ENCODE peak calls at places on chromosomes 5 and 9, in seven cellular contexts. C is NB4, I is adrenal gland, T is esophagus squamous epithelium, D is GM12891, H is lower leg skin, X is sigmoid colon. K is an unnamed sample.

GRCh38 chr5:87732875-87733768 is 320.4 kb upstream of the CCNH start:
- DNase-seq in C (no peak), I (no peak), T (no peak), D (no peak), H (no peak), X (no peak), K (no peak)

GRCh38 chr5:43396762-43397304 is 15.4 kb downstream of the CCL28 start:
- DNase-seq in C (no peak), I (peak), T (no peak), D (peak), H (peak), X (peak), K (no peak)

GRCh38 chr9:129175825-129176633 is 2.0 kb downstream of the IER5L start:
- DNase-seq in C (peak), I (peak), T (no peak), D (peak), H (peak), X (peak), K (peak)

GRCh38 chr9:96116275-96117051 is 185.5 kb downstream of the HSD17B3 start:
- DNase-seq in C (no peak), I (no peak), T (no peak), D (no peak), H (peak), X (peak), K (no peak)

GRCh38 chr5:80072103-80073073 is 37.2 kb downstream of the THBS4 start:
- DNase-seq in C (peak), I (no peak), T (no peak), D (no peak), H (no peak), X (no peak), K (peak)

GRCh38 chr9:110942522-110942921 is 95.7 kb downstream of the LPAR1 start:
- DNase-seq in C (no peak), I (no peak), T (no peak), D (no peak), H (no peak), X (no peak), K (no peak)

GRCh38 chr5:171776747-171777419 is 8.7 kb upstream of the SMIM23 start:
- DNase-seq in C (no peak), I (no peak), T (no peak), D (no peak), H (no peak), X (no peak), K (no peak)

GRCh38 chr5:55226934-55227737 is at the start of gene MCIDAS:
- DNase-seq in C (peak), I (no peak), T (no peak), D (peak), H (no peak), X (no peak), K (peak)

GRCh38 chr9:16039103-16039987 is 486.5 kb downstream of the CCDC171 start:
- DNase-seq in C (peak), I (peak), T (no peak), D (no peak), H (no peak), X (peak), K (no peak)

GRCh38 chr9:131670247-131670681 is 69.6 kb downstream of the RAPGEF1 start:
- DNase-seq in C (no peak), I (peak), T (no peak), D (no peak), H (no peak), X (peak), K (no peak)

GRCh38 chr5:134007581-134008256 is 2.9 kb upstream of the VDAC1 start:
- DNase-seq in C (no peak), I (no peak), T (no peak), D (no peak), H (no peak), X (no peak), K (peak)

GRCh38 chr9:87546704-87547103 is 49.0 kb downstream of the DAPK1 start:
- DNase-seq in C (no peak), I (peak), T (no peak), D (no peak), H (no peak), X (no peak), K (no peak)

GRCh38 chr9:37953775-37954437 is 50.0 kb upstream of the SLC25A51 start:
- DNase-seq in C (peak), I (peak), T (no peak), D (peak), H (no peak), X (no peak), K (peak)

GRCh38 chr9:128636024-128636390 is 20.6 kb downstream of the DYNC2I2 start:
- DNase-seq in C (no peak), I (peak), T (no peak), D (no peak), H (peak), X (no peak), K (peak)

GRCh38 chr5:60958712-60959111 is 13.7 kb downstream of the NDUFAF2 start:
- DNase-seq in C (no peak), I (no peak), T (no peak), D (no peak), H (no peak), X (no peak), K (no peak)

GRCh38 chr5:23466401-23466886 is 41.0 kb upstream of the PRDM9 start:
- DNase-seq in C (peak), I (no peak), T (no peak), D (no peak), H (no peak), X (no peak), K (peak)

GRCh38 chr9:109914280-109915027 is 134.5 kb downstream of the PALM2AKAP2 start:
- DNase-seq in C (no peak), I (no peak), T (no peak), D (no peak), H (no peak), X (no peak), K (no peak)

GRCh38 chr9:98708933-98709911 is at the start of gene GABBR2:
- DNase-seq in C (no peak), I (no peak), T (no peak), D (no peak), H (peak), X (no peak), K (no peak)

GRCh38 chr5:65050826-65051498 is 282.2 kb downstream of the CWC27 start:
- DNase-seq in C (no peak), I (no peak), T (no peak), D (no peak), H (no peak), X (no peak), K (no peak)
- TF ChIP-seq POLR2A in C (no peak), I (no peak), T (no peak), D (no peak), H (no peak), X (no peak), K (no peak)

DNA sequence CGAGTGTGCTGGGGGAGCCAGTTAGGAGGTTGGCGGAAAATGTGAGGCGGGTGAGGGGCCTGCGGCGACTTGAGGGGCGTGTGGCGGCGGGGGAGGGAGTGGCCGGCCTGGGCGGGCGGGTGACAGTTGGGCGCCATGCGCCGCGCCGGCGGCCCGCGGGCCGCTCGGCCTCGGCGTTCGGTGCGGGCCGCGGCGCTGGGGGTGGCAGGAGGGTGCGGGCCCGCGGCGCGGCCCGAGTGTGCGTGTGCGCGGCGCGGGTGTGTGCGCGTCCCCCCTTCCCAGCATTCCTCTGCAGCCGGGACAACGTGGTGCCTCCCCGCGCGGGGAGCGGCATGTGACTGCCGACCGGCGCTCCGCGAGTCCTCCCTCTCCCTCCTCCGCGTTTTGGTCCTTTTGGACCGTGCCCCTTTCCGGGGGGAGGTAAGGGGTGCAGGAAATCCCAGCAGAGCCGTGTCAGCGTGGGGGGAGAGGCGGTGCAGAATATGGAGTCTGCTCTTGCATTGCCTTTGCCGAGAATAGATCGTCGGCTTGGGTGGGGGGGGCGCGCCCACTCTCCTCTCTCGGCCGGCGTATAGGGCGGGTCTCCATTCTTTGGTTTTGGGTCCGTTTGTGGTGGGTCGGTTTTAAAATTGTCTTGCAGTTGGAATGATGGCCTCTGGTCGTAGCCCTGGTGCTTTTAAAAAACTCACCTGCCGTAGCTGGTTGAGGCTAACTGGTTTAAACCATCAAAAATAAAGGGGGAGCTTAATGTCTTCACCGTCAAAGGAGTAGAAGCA is 1.9 kb downstream of the LARP1 start:
- DNase-seq in C (peak), I (peak), T (no peak), D (no peak), H (peak), X (peak), K (peak)
- TF ChIP-seq POLR2A in C (no peak), I (no peak), T (peak), D (peak), H (no peak), X (no peak), K (peak)

DNA sequence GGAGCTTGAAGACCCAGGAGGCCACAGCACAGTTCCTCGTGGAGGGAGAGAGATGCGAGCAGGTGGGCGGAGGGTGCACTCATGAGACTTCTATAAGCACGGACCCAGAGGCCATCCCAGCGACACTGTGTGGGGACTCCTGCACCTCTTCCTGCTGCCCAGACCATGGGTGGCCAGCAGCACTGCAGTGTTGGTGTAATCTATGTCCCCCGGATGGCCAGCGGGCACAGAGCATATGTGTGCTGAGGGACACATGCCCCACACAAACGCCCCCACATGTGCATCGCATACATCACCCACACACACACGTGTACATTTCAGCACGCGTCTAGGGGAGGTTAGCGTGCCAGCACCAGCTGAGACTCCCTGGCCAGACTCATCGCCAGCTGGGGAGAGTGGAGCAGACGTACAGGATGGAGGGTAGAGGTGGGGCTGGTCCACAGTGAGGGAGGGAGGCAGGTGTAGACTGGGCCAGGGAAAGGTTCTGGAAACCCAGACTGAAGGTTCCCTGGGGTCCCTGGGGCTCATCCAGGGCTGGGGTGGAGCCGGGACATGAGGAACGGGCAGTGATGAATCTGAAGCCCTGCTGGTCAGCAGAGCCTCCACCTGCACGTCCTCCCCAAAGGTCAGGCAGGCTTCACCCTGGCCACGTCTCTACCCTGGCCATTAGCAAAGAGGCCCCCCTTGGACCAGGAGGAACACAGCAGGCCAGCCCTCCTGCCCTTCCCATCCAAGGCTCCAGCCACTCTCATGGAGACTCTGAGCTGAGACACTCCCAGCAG is 27.7 kb downstream of the ADAMTS2 start:
- DNase-seq in C (no peak), I (no peak), T (no peak), D (no peak), H (peak), X (peak), K (no peak)
- TF ChIP-seq POLR2A in C (no peak), I (no peak), T (no peak), D (no peak), H (no peak), X (no peak), K (no peak)

GRCh38 chr5:97089149-97089801 is 53.1 kb downstream of the LIX1 start:
- DNase-seq in C (no peak), I (no peak), T (no peak), D (no peak), H (no peak), X (no peak), K (no peak)

GRCh38 chr5:97088774-97089148 is 53.6 kb downstream of the LIX1 start:
- DNase-seq in C (no peak), I (no peak), T (no peak), D (no peak), H (no peak), X (no peak), K (no peak)

GRCh38 chr5:97087138-97087537 is 55.3 kb downstream of the LIX1 start:
- DNase-seq in C (no peak), I (no peak), T (no peak), D (no peak), H (no peak), X (no peak), K (no peak)

GRCh38 chr5:97085126-97085786 is 57.2 kb downstream of the LIX1 start:
- DNase-seq in C (no peak), I (no peak), T (no peak), D (no peak), H (no peak), X (no peak), K (no peak)

DNA sequence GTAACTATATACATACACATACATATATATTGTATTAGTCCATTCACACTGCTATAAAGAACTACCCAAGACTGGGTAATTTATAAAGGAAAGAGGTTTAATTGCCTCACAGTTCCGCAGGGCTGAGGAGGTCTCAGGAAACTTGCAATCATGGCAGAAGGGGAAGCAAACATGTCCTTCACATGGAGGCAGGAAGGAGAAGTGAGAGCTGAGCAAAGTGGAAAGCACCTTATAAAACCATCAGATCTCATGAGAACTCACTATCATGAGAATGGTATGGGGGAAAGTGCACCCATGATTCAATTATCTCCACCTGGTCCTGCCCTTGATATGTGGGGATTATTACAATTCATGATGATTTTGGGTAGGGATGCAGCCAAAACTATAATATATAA is 56.6 kb downstream of the LIX1 start:
- DNase-seq in C (no peak), I (no peak), T (no peak), D (no peak), H (no peak), X (no peak), K (no peak)
- TF ChIP-seq POLR2A in C (no peak), I (no peak), T (no peak), D (no peak), H (no peak), X (no peak), K (no peak)

K was measured in H54.